ENCODE peak calls at places on chromosomes 1 and 21, in eight cellular contexts. T is erythroblast, D is heart left ventricle, K is ovary, X is prostate gland, W is tibial nerve, S is sigmoid colon, G is IMR-90. O is an unnamed sample.

GRCh38 chr1:89198500-89199072 is at the start of gene GBP4:
- DNase-seq in T (peak), D (peak), K (peak), X (peak), W (no peak), S (peak), G (peak), O (no peak)

GRCh38 chr1:8541961-8542521 is 224.1 kb downstream of the SLC45A1 start:
- DNase-seq in T (peak), D (no peak), K (no peak), X (no peak), W (no peak), S (no peak), G (peak), O (no peak)

GRCh38 chr21:39057121-39057520 is 126.1 kb downstream of the PSMG1 start:
- DNase-seq in T (no peak), D (no peak), K (no peak), X (no peak), W (no peak), S (no peak), G (no peak), O (no peak)

GRCh38 chr1:183355797-183356196 is 62.4 kb downstream of the NMNAT2 start:
- DNase-seq in T (no peak), D (no peak), K (no peak), X (no peak), W (no peak), S (no peak), G (no peak), O (no peak)

GRCh38 chr1:76068542-76068941 is 6.0 kb upstream of the ST6GALNAC3 start:
- DNase-seq in T (no peak), D (no peak), K (no peak), X (no peak), W (no peak), S (no peak), G (peak), O (peak)

GRCh38 chr1:200317236-200317635 is 92.6 kb downstream of the ZNF281 start:
- DNase-seq in T (no peak), D (no peak), K (no peak), X (no peak), W (no peak), S (no peak), G (peak), O (no peak)

GRCh38 chr1:44531785-44532566 is 126.9 kb downstream of the RNF220 start:
- DNase-seq in T (peak), D (no peak), K (no peak), X (no peak), W (no peak), S (no peak), G (peak), O (peak)

GRCh38 chr1:179599623-179600249 is 8.1 kb downstream of the TDRD5 start:
- DNase-seq in T (peak), D (no peak), K (no peak), X (peak), W (no peak), S (no peak), G (peak), O (no peak)

GRCh38 chr1:6105218-6105679 is 59.6 kb downstream of the KCNAB2 start:
- DNase-seq in T (no peak), D (no peak), K (no peak), X (no peak), W (no peak), S (peak), G (no peak), O (no peak)

GRCh38 chr1:31374511-31375196 is 1.8 kb upstream of the FABP3 start:
- DNase-seq in T (no peak), D (peak), K (peak), X (no peak), W (no peak), S (peak), G (peak), O (peak)

GRCh38 chr1:179808503-179808902 is 65.4 kb downstream of the FAM163A start:
- DNase-seq in T (no peak), D (no peak), K (no peak), X (no peak), W (no peak), S (no peak), G (no peak), O (no peak)

GRCh38 chr21:39696196-39696595 is 48.8 kb upstream of the IGSF5 start:
- DNase-seq in T (no peak), D (no peak), K (no peak), X (no peak), W (no peak), S (no peak), G (no peak), O (no peak)

GRCh38 chr1:223135176-223135575 is 7.9 kb downstream of the TLR5 start:
- DNase-seq in T (no peak), D (no peak), K (peak), X (peak), W (no peak), S (peak), G (peak), O (peak)

GRCh38 chr1:225835752-225836151 is 25.8 kb downstream of the EPHX1 start:
- DNase-seq in T (no peak), D (peak), K (peak), X (no peak), W (peak), S (peak), G (peak), O (no peak)

GRCh38 chr1:115665746-115666145 is 24.0 kb downstream of the VANGL1 start:
- DNase-seq in T (no peak), D (no peak), K (no peak), X (no peak), W (no peak), S (no peak), G (no peak), O (no peak)

GRCh38 chr1:32240140-32240951 is 6.7 kb upstream of the FAM167B start:
- DNase-seq in T (peak), D (peak), K (peak), X (peak), W (peak), S (peak), G (peak), O (no peak)

GRCh38 chr1:235843458-235843857 is 23.2 kb downstream of the LYST start:
- DNase-seq in T (peak), D (no peak), K (no peak), X (no peak), W (no peak), S (no peak), G (peak), O (no peak)

GRCh38 chr1:71196685-71197084 is 115.8 kb upstream of the ZRANB2 start:
- DNase-seq in T (no peak), D (no peak), K (no peak), X (no peak), W (no peak), S (no peak), G (peak), O (no peak)

GRCh38 chr1:217525773-217526490 is 105.0 kb downstream of the GPATCH2 start:
- DNase-seq in T (no peak), D (no peak), K (no peak), X (no peak), W (no peak), S (no peak), G (peak), O (no peak)

GRCh38 chr1:79781261-79781660 is 774.7 kb upstream of the ADGRL4 start:
- DNase-seq in T (no peak), D (no peak), K (no peak), X (no peak), W (no peak), S (no peak), G (peak), O (no peak)

GRCh38 chr21:34690041-34690792 is 21.4 kb downstream of the CLIC6 start:
- DNase-seq in T (no peak), D (no peak), K (no peak), X (no peak), W (no peak), S (no peak), G (no peak), O (no peak)

GRCh38 chr21:44414291-44415072 is 40.8 kb upstream of the LRRC3 start:
- DNase-seq in T (no peak), D (no peak), K (no peak), X (no peak), W (no peak), S (peak), G (no peak), O (no peak)

GRCh38 chr1:248375446-248375845 is at the start of gene OR2T6:
- DNase-seq in T (no peak), D (no peak), K (no peak), X (no peak), W (no peak), S (no peak), G (no peak), O (no peak)

GRCh38 chr1:228513244-228513900 is 26.2 kb downstream of the RNF187 start:
- DNase-seq in T (peak), D (no peak), K (no peak), X (no peak), W (no peak), S (no peak), G (no peak), O (no peak)

GRCh38 chr1:198234511-198235251 is 77.9 kb downstream of the NEK7 start:
- DNase-seq in T (no peak), D (no peak), K (no peak), X (no peak), W (no peak), S (no peak), G (peak), O (no peak)

GRCh38 chr1:178093958-178094751 is at the start of gene RASAL2:
- DNase-seq in T (peak), D (peak), K (peak), X (peak), W (peak), S (peak), G (peak), O (peak)

GRCh38 chr1:202994756-202995155 is 12.4 kb upstream of the TMEM183A start:
- DNase-seq in T (no peak), D (no peak), K (no peak), X (no peak), W (no peak), S (no peak), G (no peak), O (no peak)

GRCh38 chr1:110340207-110340468 is 961 bp downstream of the RBM15 start:
- DNase-seq in T (no peak), D (no peak), K (peak), X (no peak), W (no peak), S (peak), G (no peak), O (no peak)

GRCh38 chr1:110338200-110339039 is 757 bp upstream of the RBM15 start:
- DNase-seq in T (peak), D (peak), K (peak), X (peak), W (peak), S (no peak), G (no peak), O (peak)

GRCh38 chr1:110341146-110341871 is 2.1 kb downstream of the RBM15 start:
- DNase-seq in T (peak), D (no peak), K (peak), X (no peak), W (no peak), S (no peak), G (no peak), O (no peak)

GRCh38 chr1:110339040-110339426 is at the start of gene RBM15:
- DNase-seq in T (peak), D (peak), K (peak), X (peak), W (peak), S (peak), G (peak), O (peak)

DNA sequence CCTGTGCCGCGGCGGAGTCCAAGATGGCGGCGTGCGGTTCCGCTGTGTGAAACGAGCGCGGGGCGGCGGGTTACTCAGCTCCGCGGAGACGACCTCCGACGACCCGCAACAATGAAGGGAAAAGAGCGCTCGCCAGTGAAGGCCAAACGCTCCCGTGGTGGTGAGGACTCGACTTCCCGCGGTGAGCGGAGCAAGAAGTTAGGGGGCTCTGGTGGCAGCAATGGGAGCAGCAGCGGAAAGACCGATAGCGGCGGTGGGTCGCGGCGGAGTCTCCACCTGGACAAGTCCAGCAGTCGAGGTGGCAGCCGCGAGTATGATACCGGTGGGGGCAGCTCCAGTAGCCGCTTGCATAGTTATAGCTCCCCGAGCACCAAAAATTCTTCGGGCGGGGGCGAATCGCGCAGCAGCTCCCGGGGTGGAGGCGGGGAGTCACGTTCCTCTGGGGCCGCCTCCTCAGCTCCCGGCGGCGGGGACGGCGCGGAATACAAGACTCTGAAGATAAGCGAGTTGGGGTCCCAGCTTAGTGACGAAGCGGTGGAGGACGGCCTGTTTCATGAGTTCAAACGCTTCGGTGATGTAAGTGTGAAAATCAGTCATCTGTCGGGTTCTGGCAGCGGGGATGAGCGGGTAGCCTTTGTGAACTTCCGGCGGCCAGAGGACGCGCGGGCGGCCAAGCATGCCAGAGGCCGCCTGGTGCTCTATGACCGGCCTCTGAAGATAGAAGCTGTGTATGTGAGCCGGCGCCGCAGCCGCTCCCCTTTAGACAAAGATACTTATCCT is 440 bp downstream of the RBM15 start:
- DNase-seq in T (peak), D (peak), K (no peak), X (peak), W (peak), S (no peak), G (peak), O (peak)
- TF ChIP-seq POLR2A in T (peak), D (peak), K (peak), X (peak), W (peak), S (peak), G (peak), O (peak)

GRCh38 chr1:241548008-241548407 is 15.8 kb downstream of the KMO start:
- DNase-seq in T (no peak), D (no peak), K (no peak), X (no peak), W (no peak), S (no peak), G (no peak), O (no peak)

GRCh38 chr1:241555526-241555925 is 23.3 kb downstream of the KMO start:
- DNase-seq in T (no peak), D (no peak), K (no peak), X (no peak), W (no peak), S (no peak), G (no peak), O (no peak)

GRCh38 chr1:241553886-241554592 is 21.9 kb downstream of the KMO start:
- DNase-seq in T (no peak), D (no peak), K (no peak), X (no peak), W (no peak), S (no peak), G (no peak), O (no peak)

GRCh38 chr1:241550318-241550717 is 18.1 kb downstream of the KMO start:
- DNase-seq in T (no peak), D (no peak), K (no peak), X (no peak), W (no peak), S (no peak), G (no peak), O (no peak)

GRCh38 chr1:241551759-241552638 is 19.8 kb downstream of the KMO start:
- DNase-seq in T (no peak), D (peak), K (no peak), X (no peak), W (no peak), S (peak), G (peak), O (no peak)
- TF ChIP-seq POLR2A in T (no peak), D (no peak), K (no peak), X (no peak), W (no peak), S (no peak), G (no peak), O (no peak)

DNA sequence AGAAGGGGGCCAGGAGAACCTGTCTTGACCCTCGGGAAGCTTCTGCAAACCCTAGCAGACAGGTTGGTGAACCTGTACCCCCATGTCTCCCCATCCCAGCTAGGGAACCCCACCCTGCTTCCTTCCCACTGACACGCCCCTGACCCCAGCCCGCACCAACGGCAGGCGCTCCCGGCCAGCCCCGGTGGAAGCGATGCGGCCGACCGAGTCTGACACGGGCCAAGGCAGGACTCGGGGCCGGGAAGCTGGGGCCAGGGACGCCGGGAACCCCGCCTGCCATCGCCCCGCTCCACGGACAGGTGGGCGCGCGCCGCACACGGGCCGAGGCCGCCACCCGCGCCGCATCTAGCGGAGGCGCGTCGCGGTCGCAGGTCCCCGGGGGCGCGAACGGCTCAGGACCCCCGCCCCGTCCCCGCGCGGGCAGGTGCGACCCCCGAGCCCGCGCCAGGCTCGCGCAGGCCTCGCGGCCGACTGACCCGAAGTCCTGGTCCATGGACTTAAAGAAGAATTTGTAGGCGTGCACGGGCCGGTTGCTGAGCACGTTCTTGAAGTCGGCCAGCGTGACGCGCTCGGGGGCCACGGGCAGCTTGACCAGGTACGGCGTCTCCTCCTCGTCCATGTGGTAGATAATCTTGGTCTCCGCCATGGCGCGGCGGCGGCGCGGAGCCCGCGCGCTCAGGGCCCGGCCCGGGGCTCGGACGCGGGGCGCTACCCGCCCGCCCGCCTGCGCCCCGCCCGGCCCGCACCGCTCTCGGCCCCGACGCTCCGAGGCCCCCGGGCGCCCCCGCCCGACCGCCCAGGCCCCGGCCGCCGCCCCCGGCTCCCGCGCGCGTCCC is 580 bp downstream of the DVL1 start:
- DNase-seq in T (peak), D (no peak), K (no peak), X (no peak), W (no peak), S (no peak), G (peak), O (no peak)
- TF ChIP-seq POLR2A in T (no peak), D (no peak), K (no peak), X (no peak), W (no peak), S (no peak), G (no peak), O (no peak)

DNA sequence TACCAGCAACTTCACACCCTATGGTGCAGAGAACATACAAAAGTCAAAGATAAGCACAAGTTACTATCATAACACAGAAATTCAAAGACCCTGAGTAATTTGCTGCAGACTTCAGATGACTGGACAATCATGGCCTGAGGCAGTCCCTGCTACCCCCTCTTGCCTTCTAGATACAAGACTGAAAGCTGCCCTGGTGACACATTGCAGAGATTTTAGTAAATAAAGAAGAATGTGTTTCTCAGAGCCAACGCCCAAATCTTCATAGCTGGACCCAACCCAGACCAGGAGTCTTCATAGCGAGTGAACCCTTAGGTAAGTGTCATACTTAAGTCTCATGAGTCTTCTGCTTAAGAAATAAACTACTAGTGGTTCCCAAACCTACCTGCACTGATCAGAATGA is 886 bp downstream of the PDZK1 start:
- DNase-seq in T (no peak), D (no peak), K (no peak), X (no peak), W (no peak), S (no peak), G (peak), O (peak)
- TF ChIP-seq POLR2A in T (no peak), D (no peak), K (no peak), X (no peak), W (no peak), S (no peak), G (no peak), O (no peak)

GRCh38 chr1:154603317-154603716 is 4.7 kb downstream of the ADAR start:
- DNase-seq in T (no peak), D (no peak), K (no peak), X (no peak), W (no peak), S (no peak), G (no peak), O (no peak)
- TF ChIP-seq POLR2A in T (no peak), D (no peak), K (no peak), X (no peak), W (no peak), S (no peak), G (no peak), O (no peak)

DNA sequence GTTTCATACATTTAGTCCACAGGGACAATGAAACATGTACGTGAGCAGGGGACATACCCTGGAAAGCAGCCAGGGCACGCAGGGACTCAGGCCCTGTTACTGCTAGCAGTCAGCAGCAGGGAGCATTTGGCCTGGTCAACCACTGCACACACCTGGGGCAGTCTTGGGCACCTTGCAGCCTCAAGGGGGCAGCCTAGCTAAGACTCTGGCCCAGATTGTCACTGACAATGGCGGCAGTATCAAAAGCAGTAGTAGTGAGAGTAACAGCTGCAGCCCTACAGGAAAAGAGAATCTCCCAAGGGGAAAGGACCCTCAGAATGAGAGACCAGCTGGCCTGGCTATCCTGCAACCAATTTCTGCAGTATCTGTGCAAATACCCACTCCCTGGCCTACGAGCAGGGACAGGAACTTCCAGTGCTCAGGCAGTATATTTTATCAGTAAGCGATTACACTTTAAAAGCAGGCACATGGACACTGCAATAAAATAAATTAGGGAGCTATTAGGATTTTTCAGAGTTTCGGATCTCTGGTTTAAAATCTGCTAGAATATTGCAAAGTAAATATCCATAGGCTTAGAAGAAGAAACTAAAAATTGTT is 475.6 kb downstream of the LTN1 start:
- DNase-seq in T (peak), D (peak), K (peak), X (peak), W (peak), S (peak), G (no peak), O (peak)
- TF ChIP-seq POLR2A in T (no peak), D (no peak), K (no peak), X (no peak), W (no peak), S (no peak), G (no peak), O (no peak)

GRCh38 chr1:23777979-23778814 is at the start of gene PITHD1:
- DNase-seq in T (peak), D (peak), K (peak), X (peak), W (peak), S (peak), G (peak), O (peak)
- TF ChIP-seq POLR2A in T (peak), D (peak), K (peak), X (peak), W (peak), S (peak), G (peak), O (peak)